ENCODE peak calls at places on chromosome 11, in nine cellular contexts. X is GM12891, N is A549, M is K562, K is HCT116, Z is ovary, Y is GM12878, F is H54, J is endothelial cell of umbilical vein. T is an unnamed sample.

GRCh38 chr11:67290801-67291200 is 1.7 kb downstream of the ANKRD13D start:
- DNase-seq in F (no peak), M (no peak), Z (peak; percentile 36), N (no peak), X (no peak), J (no peak), K (no peak), Y (no peak), T (no peak)

GRCh38 chr11:120413480-120413879 is 77.3 kb downstream of the ARHGEF12 start:
- DNase-seq in K (no peak), M (no peak), F (no peak), X (no peak), N (no peak), J (no peak), Y (no peak), Z (no peak), T (no peak)

GRCh38 chr11:100851129-100851528 is 164.0 kb downstream of the ARHGAP42 start:
- DNase-seq in Y (no peak), M (no peak), X (no peak), F (no peak), J (no peak), N (no peak), K (peak; percentile 41), Z (no peak), T (no peak)

GRCh38 chr11:123973816-123974215 is 3.8 kb downstream of the OR10S1 start:
- DNase-seq in M (no peak), K (peak; percentile 13), Z (no peak), J (peak; percentile 96), X (no peak), F (peak; percentile 9), N (no peak), Y (no peak), T (no peak)

GRCh38 chr11:20162824-20163777 is 2.8 kb upstream of the DBX1 start:
- DNase-seq in X (no peak), M (no peak), N (peak; percentile 24), J (peak; percentile 27), K (no peak), F (no peak), Z (no peak), Y (no peak), T (no peak)

GRCh38 chr11:2133481-2134021 is 5.6 kb downstream of the IGF2 start:
- DNase-seq in X (no peak), K (no peak), M (no peak), F (no peak), J (no peak), N (no peak), Y (no peak), Z (no peak), T (no peak)

GRCh38 chr11:25441432-25441831 is 890.5 kb upstream of the ANO3 start:
- DNase-seq in M (no peak), F (no peak), Z (no peak), Y (no peak), X (no peak), K (no peak), N (no peak), J (no peak), T (no peak)

GRCh38 chr11:12680246-12680939 is 6.2 kb downstream of the TEAD1 start:
- DNase-seq in K (no peak), X (no peak), Y (no peak), J (no peak), Z (peak; percentile 77), F (no peak), M (peak; percentile 71), N (peak; percentile 92), T (peak; percentile 25)

GRCh38 chr11:34865261-34865660 is 50.9 kb downstream of the APIP start:
- DNase-seq in M (no peak), N (no peak), X (no peak), Y (no peak), J (no peak), K (no peak), F (no peak), Z (no peak), T (no peak)

GRCh38 chr11:128318856-128319474 is 268.4 kb downstream of the ETS1 start:
- DNase-seq in F (no peak), J (peak; percentile 51), X (no peak), Y (peak; percentile 93), M (no peak), Z (no peak), K (no peak), N (no peak), T (peak; percentile 73)

GRCh38 chr11:120514541-120515121 is 3.1 kb downstream of the GRIK4 start:
- DNase-seq in K (no peak), Z (no peak), M (no peak), Y (no peak), F (no peak), J (no peak), N (no peak), X (no peak), T (no peak)

GRCh38 chr11:8686325-8686724 is 3.7 kb downstream of the RPL27A start:
- DNase-seq in J (no peak), Z (no peak), N (no peak), Y (no peak), F (no peak), M (no peak), K (no peak), X (no peak), T (no peak)

GRCh38 chr11:31804439-31805036 is 6.6 kb downstream of the PAX6 start:
- DNase-seq in Z (no peak), M (no peak), Y (no peak), X (no peak), K (no peak), N (no peak), J (no peak), F (no peak), T (peak; percentile 36)

GRCh38 chr11:8987446-8987845 is 16.4 kb downstream of the NRIP3 start:
- DNase-seq in K (no peak), J (no peak), F (no peak), Z (no peak), N (no peak), Y (no peak), X (no peak), M (no peak), T (no peak)

GRCh38 chr11:57126766-57127400 is 54.9 kb upstream of the LRRC55 start:
- DNase-seq in X (no peak), Z (no peak), K (no peak), Y (no peak), N (peak; percentile 29), F (no peak), J (no peak), M (peak; percentile 63), T (no peak)

GRCh38 chr11:86502137-86502536 is 127.5 kb downstream of the CCDC81 start:
- DNase-seq in M (no peak), Z (no peak), X (no peak), Y (no peak), J (no peak), F (no peak), K (no peak), N (no peak), T (no peak)

GRCh38 chr11:123480290-123480815 is 50.3 kb downstream of the GRAMD1B start:
- DNase-seq in X (no peak), M (no peak), N (no peak), Z (no peak), Y (no peak), K (no peak), F (no peak), J (no peak), T (no peak)

GRCh38 chr11:62727833-62728721 is at the start of gene TTC9C:
- DNase-seq in J (peak; percentile 98), F (peak; percentile 64), K (peak; percentile 98), X (peak; percentile 58), N (peak; percentile 98), M (peak; percentile 93), Y (peak; percentile 94), Z (peak; percentile 84), T (peak; percentile 96)
- TF ChIP-seq POLR2A in J (peak; percentile 70), F (peak; percentile 28), K (peak; percentile 84), X (peak; percentile 79), N (peak; percentile 42), M (peak; percentile 71), Y (peak; percentile 74), Z (peak; percentile 52), T (peak; percentile 72)

DNA sequence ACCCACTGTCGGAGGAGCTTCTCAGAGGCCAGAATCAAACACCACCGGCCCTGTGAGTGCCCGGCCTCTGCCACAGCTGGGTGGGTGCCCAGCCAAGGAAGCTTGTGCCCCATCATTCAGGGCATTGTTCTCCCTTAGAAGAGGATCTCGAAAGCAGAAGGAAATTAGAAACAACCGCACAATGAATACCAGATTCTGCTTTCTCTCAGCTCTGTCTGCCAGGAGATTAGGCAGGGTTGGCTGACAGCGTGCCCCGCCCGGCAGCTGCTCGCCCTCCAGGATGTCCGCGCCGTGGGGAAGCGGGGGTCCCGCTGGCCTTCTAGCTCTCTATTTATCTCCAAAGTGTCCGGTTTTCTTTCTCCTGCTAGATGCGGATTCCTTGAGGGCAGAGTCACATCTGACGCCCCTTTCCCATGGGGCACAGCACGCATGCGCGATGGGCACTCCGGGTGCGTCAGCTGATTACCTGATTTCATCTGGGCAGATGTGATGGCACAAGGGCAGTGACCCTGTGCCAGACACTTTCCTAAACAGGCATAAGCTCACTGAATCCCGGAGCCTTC is 25.5 kb downstream of the SCGB1A1 start:
- DNase-seq in M (no peak), X (no peak), K (no peak), Z (peak; percentile 80), J (peak; percentile 68), N (no peak), F (no peak), Y (peak; percentile 16), T (peak; percentile 78)
- TF ChIP-seq POLR2A in M (no peak), X (no peak), K (no peak), Z (no peak), J (no peak), N (no peak), F (peak; percentile 22), Y (no peak), T (no peak)

GRCh38 chr11:102109896-102110760 is at the start of gene YAP1:
- DNase-seq in J (peak; percentile 89), Z (peak; percentile 91), M (peak; percentile 37), K (peak; percentile 77), Y (no peak), X (peak; percentile 46), F (peak; percentile 42), N (peak; percentile 93), T (peak; percentile 90)
- TF ChIP-seq POLR2A in J (no peak), Z (peak; percentile 66), M (no peak), K (peak; percentile 37), Y (no peak), X (no peak), F (peak; percentile 41), N (peak; percentile 25), T (peak; percentile 47)

DNA sequence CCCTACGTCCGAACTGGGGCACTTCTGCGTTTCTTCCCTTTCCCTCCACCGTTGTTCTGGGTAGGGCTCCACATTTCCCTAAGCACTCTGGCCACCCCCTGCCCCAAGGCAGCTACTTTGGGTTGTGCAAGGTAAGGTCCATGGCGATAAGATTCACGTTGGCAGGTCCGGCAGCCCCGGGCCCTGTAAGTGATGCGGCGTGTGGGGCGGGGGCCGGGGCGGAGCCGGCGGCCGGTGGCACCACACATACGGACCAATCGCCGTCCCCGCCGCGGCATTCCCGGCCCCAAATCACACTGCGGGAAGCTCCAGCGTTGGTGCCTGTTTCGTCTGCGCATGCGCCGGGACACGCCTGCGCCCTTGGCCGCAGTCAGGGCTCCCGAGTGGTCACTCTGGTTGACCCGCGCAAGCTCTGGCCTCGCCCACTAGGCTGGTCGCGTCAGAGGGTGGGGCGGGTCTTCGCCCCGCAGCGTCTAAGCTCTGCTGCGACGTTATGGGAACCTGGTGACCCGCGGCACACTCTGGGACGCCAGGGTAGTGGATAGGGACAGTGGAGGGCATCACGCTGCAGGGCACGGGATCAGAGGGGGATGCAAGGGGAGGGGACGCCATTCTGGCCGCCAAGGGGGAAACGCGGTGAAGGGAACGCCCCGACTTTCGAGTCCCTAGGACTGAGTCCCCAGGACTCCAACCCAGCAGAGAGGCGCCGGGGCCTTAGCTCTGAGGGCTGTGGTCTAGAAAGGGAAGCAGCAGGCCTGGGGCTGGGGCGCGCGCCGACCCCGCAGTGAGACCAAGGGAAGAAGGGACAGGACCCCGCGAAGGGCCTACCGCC is 1.6 kb downstream of the FADS1 start:
- DNase-seq in K (peak; percentile 97), F (peak; percentile 97), J (peak; percentile 99), X (peak; percentile 68), Z (peak; percentile 98), N (peak; percentile 99), M (peak; percentile 96), Y (peak; percentile 87), T (peak; percentile 91)
- TF ChIP-seq POLR2A in K (peak; percentile 49), F (peak; percentile 92), J (peak; percentile 87), X (no peak), Z (peak; percentile 99), N (peak; percentile 93), M (peak; percentile 99), Y (peak; percentile 78), T (peak; percentile 70)

T was measured in Peyer's patch.